ENCODE peak calls at places on chromosome 5, in five cellular contexts. One of them, this sample, is unnamed. For H3K36me3, the result is how much of the 10 kb centered on the place peaks cover.

GRCh38 chr5:154309361-154309725 is 118.8 kb downstream of the GALNT10 start:
- DNase-seq in sigmoid colon: no peak
- DNase-seq in heart left ventricle: no peak
- DNase-seq in left ventricle myocardium inferior: no peak
- DNase-seq in BE2C: no peak
- DNase-seq in this sample: no peak

GRCh38 chr5:88675758-88676636 is 207.0 kb downstream of the MEF2C start:
- DNase-seq in heart left ventricle: no peak
- DNase-seq in sigmoid colon: no peak
- DNase-seq in left ventricle myocardium inferior: no peak
- DNase-seq in BE2C: no peak
- DNase-seq in this sample: peak

GRCh38 chr5:168683247-168683926 is 104.2 kb upstream of the PANK3 start:
- DNase-seq in sigmoid colon: no peak
- DNase-seq in left ventricle myocardium inferior: no peak
- DNase-seq in BE2C: no peak
- DNase-seq in heart left ventricle: no peak
- DNase-seq in this sample: no peak

GRCh38 chr5:130964238-130965192 is 200.5 kb downstream of the HINT1 start:
- DNase-seq in BE2C: no peak
- DNase-seq in left ventricle myocardium inferior: no peak
- DNase-seq in heart left ventricle: no peak
- DNase-seq in sigmoid colon: no peak
- DNase-seq in this sample: no peak

GRCh38 chr5:51902512-51902911 is 519.3 kb downstream of the ISL1 start:
- DNase-seq in heart left ventricle: no peak
- DNase-seq in BE2C: no peak
- DNase-seq in sigmoid colon: no peak
- DNase-seq in left ventricle myocardium inferior: no peak
- DNase-seq in this sample: no peak

GRCh38 chr5:4216142-4216541 is 620.5 kb downstream of the IRX1 start:
- DNase-seq in BE2C: no peak
- DNase-seq in sigmoid colon: peak
- DNase-seq in heart left ventricle: no peak
- DNase-seq in left ventricle myocardium inferior: no peak
- DNase-seq in this sample: no peak

GRCh38 chr5:26482817-26483375 is 555.5 kb downstream of the CDH9 start:
- DNase-seq in left ventricle myocardium inferior: no peak
- DNase-seq in BE2C: peak
- DNase-seq in heart left ventricle: no peak
- DNase-seq in sigmoid colon: no peak
- DNase-seq in this sample: peak

GRCh38 chr5:76475358-76475757 is 72.3 kb downstream of the IQGAP2 start:
- DNase-seq in heart left ventricle: no peak
- DNase-seq in BE2C: no peak
- DNase-seq in left ventricle myocardium inferior: no peak
- DNase-seq in sigmoid colon: no peak
- DNase-seq in this sample: no peak

GRCh38 chr5:181221105-181221791 is 1.8 kb upstream of the TRIM41 start:
- DNase-seq in heart left ventricle: no peak
- DNase-seq in left ventricle myocardium inferior: no peak
- DNase-seq in BE2C: peak
- DNase-seq in sigmoid colon: no peak
- DNase-seq in this sample: no peak

GRCh38 chr5:142540774-142541466 is 145.0 kb downstream of the FGF1 start:
- DNase-seq in left ventricle myocardium inferior: peak
- DNase-seq in BE2C: no peak
- DNase-seq in heart left ventricle: peak
- DNase-seq in sigmoid colon: peak
- DNase-seq in this sample: peak

GRCh38 chr5:106739127-106739526 is 931.6 kb downstream of the EFNA5 start:
- DNase-seq in sigmoid colon: no peak
- DNase-seq in left ventricle myocardium inferior: no peak
- DNase-seq in BE2C: no peak
- DNase-seq in heart left ventricle: no peak
- DNase-seq in this sample: no peak

GRCh38 chr5:150168864-150169263 is 2.3 kb downstream of the CDX1 start:
- DNase-seq in sigmoid colon: no peak
- DNase-seq in BE2C: no peak
- DNase-seq in heart left ventricle: no peak
- DNase-seq in left ventricle myocardium inferior: no peak
- DNase-seq in this sample: no peak

GRCh38 chr5:150166193-150167162 is at the start of gene CDX1:
- DNase-seq in sigmoid colon: no peak
- DNase-seq in BE2C: no peak
- DNase-seq in heart left ventricle: no peak
- DNase-seq in left ventricle myocardium inferior: peak
- DNase-seq in this sample: no peak

GRCh38 chr5:150167163-150167798 is 703 bp downstream of the CDX1 start:
- DNase-seq in sigmoid colon: no peak
- DNase-seq in heart left ventricle: no peak
- DNase-seq in BE2C: no peak
- DNase-seq in left ventricle myocardium inferior: no peak
- DNase-seq in this sample: no peak

GRCh38 chr5:150164640-150165039 is 1.9 kb upstream of the CDX1 start:
- DNase-seq in sigmoid colon: peak
- DNase-seq in heart left ventricle: peak
- DNase-seq in left ventricle myocardium inferior: peak
- DNase-seq in BE2C: no peak
- DNase-seq in this sample: no peak

DNA sequence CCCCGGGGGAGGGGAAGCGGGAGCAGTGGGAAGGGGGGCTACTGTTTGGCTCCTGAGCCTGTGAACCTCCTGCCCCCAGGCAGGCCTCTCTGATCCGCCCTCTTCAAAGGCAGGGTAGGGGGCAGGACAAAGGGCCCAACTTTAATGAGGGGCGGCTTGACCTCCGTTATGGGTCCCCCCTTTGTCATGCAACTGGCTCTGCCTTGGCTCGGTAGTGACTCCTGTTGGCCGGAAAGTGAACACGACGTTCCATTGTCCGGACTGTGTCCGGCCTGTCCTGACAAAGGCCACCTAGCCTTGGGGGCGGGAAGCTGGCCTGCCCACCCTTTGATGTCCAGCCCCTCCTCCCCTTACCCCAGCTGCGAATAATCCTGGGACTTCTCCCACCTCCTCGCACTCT is 1.3 kb downstream of the CDX1 start:
- DNase-seq in heart left ventricle: no peak
- DNase-seq in BE2C: no peak
- DNase-seq in left ventricle myocardium inferior: no peak
- DNase-seq in sigmoid colon: no peak
- DNase-seq in this sample: no peak
- TF ChIP-seq CTCF in heart left ventricle: no peak
- TF ChIP-seq CTCF in BE2C: peak
- TF ChIP-seq CTCF in left ventricle myocardium inferior: no peak
- TF ChIP-seq CTCF in sigmoid colon: peak
- TF ChIP-seq CTCF in this sample: no peak

DNA sequence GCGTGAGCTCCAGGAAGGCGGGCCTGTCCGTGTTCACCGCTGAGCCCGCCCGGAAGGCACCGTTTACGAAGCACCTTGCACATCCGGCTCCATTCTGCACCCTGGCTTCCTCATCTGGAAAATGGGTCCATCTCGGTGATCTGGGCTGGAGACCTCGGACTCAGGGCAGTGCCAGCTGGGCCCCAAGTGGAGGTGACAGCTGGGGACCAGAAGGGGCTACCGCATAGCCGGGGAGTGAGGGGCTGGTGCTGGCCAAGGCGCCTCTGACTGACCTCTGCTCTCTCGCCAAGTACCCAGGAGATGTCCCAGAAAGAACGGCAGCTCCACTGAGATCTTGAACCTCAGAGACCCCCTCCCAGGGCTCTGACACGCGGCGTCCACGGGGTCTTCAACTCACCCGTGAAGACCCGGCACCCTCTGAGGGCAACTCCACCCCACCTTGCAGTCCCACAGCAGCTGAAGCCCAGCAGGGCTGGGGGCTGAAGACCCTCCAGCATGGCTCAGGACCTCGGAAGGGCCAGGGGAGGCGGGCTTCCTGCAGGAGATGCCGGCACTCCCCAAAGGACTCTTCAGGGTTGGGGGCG is 52.3 kb upstream of the NKD2 start:
- DNase-seq in BE2C: no peak
- DNase-seq in left ventricle myocardium inferior: no peak
- DNase-seq in sigmoid colon: no peak
- DNase-seq in heart left ventricle: no peak
- DNase-seq in this sample: peak
- H3K36me3 ChIP-seq in BE2C: under half
- H3K36me3 ChIP-seq in left ventricle myocardium inferior: under half
- H3K36me3 ChIP-seq in sigmoid colon: under half
- H3K36me3 ChIP-seq in heart left ventricle: under half
- H3K36me3 ChIP-seq in this sample: under half

GRCh38 chr5:132221781-132222648 is 5.6 kb downstream of the P4HA2 start:
- DNase-seq in heart left ventricle: peak
- DNase-seq in BE2C: no peak
- DNase-seq in left ventricle myocardium inferior: peak
- DNase-seq in sigmoid colon: peak
- DNase-seq in this sample: peak
- TF ChIP-seq CTCF in heart left ventricle: no peak
- TF ChIP-seq CTCF in BE2C: no peak
- TF ChIP-seq CTCF in left ventricle myocardium inferior: peak
- TF ChIP-seq CTCF in sigmoid colon: no peak
- TF ChIP-seq CTCF in this sample: no peak

GRCh38 chr5:34811691-34812090 is 27.3 kb upstream of the TTC23L start:
- DNase-seq in BE2C: no peak
- DNase-seq in sigmoid colon: no peak
- DNase-seq in left ventricle myocardium inferior: no peak
- DNase-seq in heart left ventricle: no peak
- DNase-seq in this sample: no peak
- H3K36me3 ChIP-seq in BE2C: under half
- H3K36me3 ChIP-seq in sigmoid colon: half or more
- H3K36me3 ChIP-seq in left ventricle myocardium inferior: under half
- H3K36me3 ChIP-seq in heart left ventricle: under half
- H3K36me3 ChIP-seq in this sample: under half